ENCODE peak calls at places on chromosome 9, in four cellular contexts. W is A549, R is K562, X is HepG2. M is an unnamed sample.

GRCh38 chr9:4514252-4515128 is 24.2 kb downstream of the SLC1A1 start:
- DNase-seq in R (no peak), W (no peak), X (no peak), M (peak)

GRCh38 chr9:112059980-112060348 is 115.1 kb downstream of the SUSD1 start:
- DNase-seq in X (no peak), W (no peak), R (no peak), M (no peak)

GRCh38 chr9:127076860-127077657 is 45.4 kb downstream of the ANGPTL2 start:
- DNase-seq in W (no peak), X (no peak), R (no peak), M (no peak)

GRCh38 chr9:124680049-124680448 is 91.1 kb downstream of the NR6A1 start:
- DNase-seq in X (no peak), R (no peak), W (no peak), M (no peak)

GRCh38 chr9:19748278-19749126 is 40.3 kb downstream of the SLC24A2 start:
- DNase-seq in X (no peak), R (peak), W (no peak), M (no peak)

GRCh38 chr9:110073356-110073666 is 134.6 kb downstream of the C9orf152 start:
- DNase-seq in R (no peak), X (peak), W (no peak), M (no peak)

GRCh38 chr9:107213561-107214028 is 69.5 kb upstream of the RAD23B start:
- DNase-seq in X (peak), R (no peak), W (peak), M (no peak)

GRCh38 chr9:35481347-35481975 is 8.4 kb upstream of the RUSC2 start:
- DNase-seq in W (peak), R (peak), X (peak), M (peak)

GRCh38 chr9:40884072-40884901 is 244.2 kb downstream of the FOXD4L6 start:
- DNase-seq in W (no peak), R (peak), X (no peak), M (no peak)

GRCh38 chr9:116165912-116166311 is 12.3 kb downstream of the PAPPA start:
- DNase-seq in W (no peak), R (no peak), X (no peak), M (no peak)

GRCh38 chr9:127140181-127140580 is 17.7 kb upstream of the ANGPTL2 start:
- DNase-seq in R (no peak), W (no peak), X (no peak), M (no peak)

GRCh38 chr9:130276121-130276520 is 10.6 kb downstream of the HMCN2 start:
- DNase-seq in X (no peak), W (no peak), R (no peak), M (no peak)

GRCh38 chr9:130682490-130683121 is 11.0 kb upstream of the EXOSC2 start:
- DNase-seq in R (peak), X (peak), W (peak), M (peak)

GRCh38 chr9:37410969-37411785 is 11.3 kb upstream of the GRHPR start:
- DNase-seq in R (peak), W (no peak), X (peak), M (peak)

GRCh38 chr9:92190536-92190790 is 75.2 kb upstream of the SPTLC1 start:
- DNase-seq in W (no peak), R (no peak), X (no peak), M (no peak)

GRCh38 chr9:134939836-134940235 is 22.1 kb upstream of the FCN1 start:
- DNase-seq in X (no peak), R (no peak), W (no peak), M (no peak)

GRCh38 chr9:19161257-19162025 is 34.1 kb upstream of the PLIN2 start:
- DNase-seq in W (peak), R (peak), X (peak), M (no peak)

DNA sequence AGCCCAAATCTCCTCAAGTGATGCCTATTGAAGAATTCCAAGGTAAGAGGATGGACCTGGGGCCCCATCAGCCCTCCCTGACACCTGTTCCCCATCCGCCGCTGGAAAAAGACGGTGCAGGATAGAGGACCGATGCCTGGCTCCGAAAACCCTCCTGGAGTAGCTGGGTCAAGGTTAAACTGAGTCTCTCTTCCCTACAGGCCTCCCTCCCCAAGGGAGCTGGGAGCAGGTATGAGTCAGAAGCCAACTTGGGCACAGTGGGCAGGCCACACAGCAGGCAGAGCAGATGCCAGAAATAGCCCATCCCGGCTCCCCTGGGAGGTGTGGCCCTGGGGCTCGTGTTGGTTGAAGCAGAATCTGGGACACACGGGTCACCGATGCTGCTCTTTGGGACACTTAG is 75.6 kb downstream of the NTNG2 start:
- DNase-seq in W (peak), X (no peak), R (no peak), M (no peak)
- TF ChIP-seq USF2 in W (no peak), X (no peak), R (no peak), M (no peak)

DNA sequence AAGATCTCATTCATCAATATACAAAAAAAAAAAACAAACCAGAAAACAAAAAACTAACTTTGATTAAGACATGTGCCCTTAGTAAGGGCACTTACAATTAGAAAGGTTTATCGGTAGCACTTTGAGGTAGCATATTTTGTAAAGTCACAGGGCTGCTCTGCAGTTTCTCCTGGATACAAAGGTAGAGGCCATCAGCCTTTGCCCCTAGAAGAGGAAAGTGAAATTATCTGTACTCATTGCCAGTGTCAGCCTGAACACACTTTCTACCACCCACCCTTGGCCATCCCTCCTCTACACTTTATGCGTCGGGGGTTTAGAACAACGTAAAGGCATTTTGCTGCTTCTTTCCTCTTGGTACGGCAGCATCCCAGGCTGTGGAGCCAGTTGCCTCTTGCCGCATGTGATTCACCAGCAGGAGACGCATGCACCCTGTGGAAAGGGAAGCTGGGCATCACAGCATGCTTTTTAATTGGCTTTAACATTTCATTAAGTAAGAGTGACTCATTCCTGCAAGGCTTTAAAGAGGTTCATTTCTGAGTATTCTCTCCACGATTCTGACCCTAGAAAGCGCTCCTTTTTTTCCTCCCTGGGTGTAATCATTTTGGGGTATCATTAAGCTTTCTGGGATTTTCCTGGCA is 84.6 kb downstream of the CEMIP2 start:
- DNase-seq in R (no peak), W (no peak), X (no peak), M (peak)
- TF ChIP-seq NR3C1 in R (no peak), W (no peak), X (no peak), M (no peak)

GRCh38 chr9:27280249-27280648 is 16.7 kb downstream of the EQTN start:
- DNase-seq in X (no peak), W (no peak), R (no peak), M (no peak)

GRCh38 chr9:27279611-27280010 is 17.3 kb downstream of the EQTN start:
- DNase-seq in W (no peak), X (no peak), R (no peak), M (no peak)

GRCh38 chr9:27278374-27278773 is 18.6 kb downstream of the EQTN start:
- DNase-seq in R (no peak), X (no peak), W (no peak), M (no peak)

GRCh38 chr9:27273186-27273585 is 23.8 kb downstream of the EQTN start:
- DNase-seq in R (no peak), X (no peak), W (no peak), M (no peak)

DNA sequence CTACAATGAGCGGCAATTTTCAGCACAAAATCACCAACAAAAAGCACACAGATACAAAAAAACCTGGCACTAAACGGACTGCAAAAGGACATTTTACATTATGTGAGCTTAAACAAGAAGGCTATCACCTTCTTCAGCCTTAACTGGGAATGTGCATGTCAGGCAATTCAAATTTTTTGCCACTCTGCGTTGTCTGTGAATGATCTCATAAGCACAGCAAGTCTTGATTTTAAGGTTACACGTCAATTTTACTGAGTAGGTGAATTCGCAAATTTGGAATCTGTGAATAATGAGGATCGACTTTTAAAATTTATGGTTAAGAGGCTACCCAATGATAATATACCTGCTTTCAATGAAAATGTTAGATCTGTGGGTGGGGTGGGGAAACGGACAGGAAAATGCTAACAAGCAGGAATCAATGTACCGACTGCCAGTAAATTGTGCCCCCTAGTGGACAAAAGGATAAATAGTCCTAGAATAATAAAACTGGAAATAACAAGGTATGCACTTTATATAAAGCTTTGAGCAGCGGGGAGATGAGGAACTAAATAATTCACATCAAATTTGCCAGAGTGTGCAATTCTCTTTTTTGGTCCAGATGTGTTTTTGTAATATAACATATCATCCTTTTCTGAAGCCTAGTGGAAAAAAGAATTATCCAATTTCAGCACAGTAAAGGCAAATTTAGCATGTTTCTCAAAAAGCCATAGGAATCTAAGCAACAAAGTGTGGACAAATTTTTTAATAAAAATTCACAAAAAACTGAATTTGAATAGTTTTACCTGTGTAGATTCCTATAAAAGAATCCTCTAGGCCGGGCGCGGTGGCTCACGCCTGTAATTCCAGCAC is 20.5 kb downstream of the EQTN start:
- DNase-seq in W (peak), R (peak), X (peak), M (no peak)
- TF ChIP-seq USF2 in W (no peak), R (no peak), X (no peak), M (no peak)

DNA sequence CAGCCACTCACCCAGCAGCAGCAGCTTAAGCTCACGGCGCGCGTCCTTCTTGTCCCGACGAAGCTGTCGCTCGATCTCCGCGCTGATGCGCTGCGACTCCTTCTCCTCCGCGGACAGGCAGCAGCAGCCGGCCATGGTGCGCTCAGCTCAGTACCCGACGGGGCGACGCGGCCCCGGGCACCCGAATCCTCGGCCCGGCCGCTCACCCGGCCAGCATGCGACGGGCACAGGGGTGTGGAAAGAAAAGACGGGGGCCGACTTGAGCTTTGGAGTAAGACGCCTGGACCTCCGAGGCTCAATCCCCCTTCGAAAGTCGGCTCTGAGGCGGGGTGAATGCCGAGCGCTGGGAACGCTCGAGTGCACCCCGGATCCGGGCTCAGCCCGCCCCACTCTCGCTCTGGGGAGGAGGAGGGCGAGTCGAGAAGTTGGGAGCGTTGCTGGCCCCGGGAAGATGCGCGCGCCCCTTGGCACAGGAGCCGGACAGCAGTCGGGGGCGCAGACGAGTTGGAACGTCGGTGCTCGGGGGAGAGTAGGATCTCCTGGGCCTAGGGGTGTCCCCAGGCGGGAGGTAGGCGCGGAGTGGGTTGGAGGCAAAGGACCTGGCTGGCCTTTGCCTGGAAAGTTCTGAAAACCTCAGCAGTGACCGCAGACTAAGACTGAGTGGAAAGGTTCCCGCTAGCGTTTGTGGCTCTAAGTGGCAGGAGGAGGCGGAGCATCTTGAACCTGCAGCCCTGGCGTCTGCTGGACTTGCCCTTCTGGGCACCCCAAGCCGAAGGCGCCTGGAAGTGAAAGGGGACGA is at the start of gene GNA14:
- DNase-seq in W (no peak), R (no peak), X (no peak), M (peak)
- TF ChIP-seq NR3C1 in W (no peak), R (no peak), X (no peak), M (no peak)

GRCh38 chr9:91145496-91145895 is 216.2 kb downstream of the AUH start:
- DNase-seq in R (no peak), X (no peak), W (no peak), M (no peak)

GRCh38 chr9:91144782-91145181 is 216.9 kb downstream of the AUH start:
- DNase-seq in R (no peak), W (no peak), X (no peak), M (no peak)

GRCh38 chr9:91146391-91147019 is 215.2 kb downstream of the AUH start:
- DNase-seq in R (no peak), W (no peak), X (no peak), M (no peak)

GRCh38 chr9:91148306-91148705 is 213.4 kb downstream of the AUH start:
- DNase-seq in X (no peak), W (no peak), R (no peak), M (no peak)

GRCh38 chr9:91147079-91147708 is 214.5 kb downstream of the AUH start:
- DNase-seq in W (no peak), R (no peak), X (no peak), M (no peak)
- TF ChIP-seq USF2 in W (no peak), R (no peak), X (no peak), M (no peak)

DNA sequence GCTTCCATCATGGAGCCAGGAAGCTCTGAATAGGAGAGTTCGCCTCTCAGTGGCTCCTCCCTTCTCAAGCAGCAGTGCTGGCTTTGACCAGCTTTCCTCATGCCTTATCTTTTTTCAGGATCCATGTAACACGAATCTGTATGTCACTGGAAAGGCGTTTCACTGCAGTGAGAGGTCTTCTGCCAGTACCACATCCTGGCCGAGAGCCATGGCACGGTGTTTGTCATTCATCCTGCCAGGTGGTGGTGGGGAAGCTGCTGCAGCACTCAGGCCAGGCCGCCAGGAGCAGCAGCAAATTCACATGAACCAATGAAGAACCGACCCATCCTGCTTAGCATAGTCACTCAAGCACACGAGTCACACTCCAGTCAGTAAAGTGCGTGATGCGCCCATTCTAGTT is 179.0 kb downstream of the FANCC start:
- DNase-seq in W (no peak), R (no peak), X (no peak), M (peak)
- TF ChIP-seq NR3C1 in W (no peak), R (no peak), X (no peak), M (no peak)

DNA sequence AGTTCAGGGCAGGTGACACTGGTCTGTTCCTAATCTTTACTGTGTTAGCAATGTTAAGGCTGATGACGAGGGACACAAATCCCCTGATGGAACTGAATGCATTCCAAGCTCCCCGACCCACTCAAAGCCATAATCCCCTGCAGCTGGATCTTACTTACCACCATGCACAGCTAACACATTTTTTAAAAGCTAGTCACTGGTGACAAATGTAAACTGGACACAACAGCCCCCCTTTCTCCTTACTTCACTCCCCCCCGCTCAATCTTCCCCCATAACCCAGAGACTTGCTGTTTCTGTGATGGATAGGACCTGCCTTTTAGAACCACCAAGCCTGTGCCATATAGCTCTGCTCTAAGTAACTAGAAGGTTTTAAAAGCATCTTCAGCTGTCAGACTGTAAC is 44.5 kb downstream of the BNC2 start:
- DNase-seq in W (no peak), R (no peak), X (no peak), M (no peak)
- TF ChIP-seq USF2 in W (no peak), R (no peak), X (no peak), M (no peak)

GRCh38 chr9:38682713-38683112 is 37.2 kb downstream of the FAM240B start:
- DNase-seq in X (peak), R (no peak), W (peak), M (no peak)
- TF ChIP-seq NR3C1 in X (no peak), R (no peak), W (no peak), M (no peak)

M was measured in WTC11.